ENCODE peak calls at places on chromosome 15, in nine cellular contexts. One of them, this sample, is unnamed.
A peak's percentile ranks its signal among the peaks of the same experiment; 100 is the strongest.

GRCh38 chr15:35047996-35048395 is 37.1 kb downstream of the NANOGP8 start:
- ATAC-seq in activated CD8-positive, alpha-beta T cell treated with anti-CD3 and anti-CD28 coated beads for 36 hours: no peak
- ATAC-seq in Right ventricle myocardium inferior: no peak
- ATAC-seq in left lung: no peak
- ATAC-seq in SK-N-SH treated with all-trans-retinoic acid at 6 μM for 48 hours: no peak
- ATAC-seq in PC-3: no peak
- ATAC-seq in GM12878: no peak
- ATAC-seq in foreskin keratinocyte: no peak
- ATAC-seq in left cardiac atrium: no peak
- ATAC-seq in this sample: no peak

GRCh38 chr15:41692049-41692448 is 31.8 kb downstream of the MGA start:
- ATAC-seq in left cardiac atrium: no peak
- ATAC-seq in foreskin keratinocyte: no peak
- ATAC-seq in GM12878: no peak
- ATAC-seq in Right ventricle myocardium inferior: peak; percentile 82
- ATAC-seq in left lung: no peak
- ATAC-seq in SK-N-SH treated with all-trans-retinoic acid at 6 μM for 48 hours: no peak
- ATAC-seq in PC-3: no peak
- ATAC-seq in activated CD8-positive, alpha-beta T cell treated with anti-CD3 and anti-CD28 coated beads for 36 hours: no peak
- ATAC-seq in this sample: no peak

GRCh38 chr15:33540174-33540573 is 229.4 kb downstream of the RYR3 start:
- ATAC-seq in foreskin keratinocyte: no peak
- ATAC-seq in left lung: no peak
- ATAC-seq in Right ventricle myocardium inferior: peak; percentile 57
- ATAC-seq in left cardiac atrium: peak; percentile 45
- ATAC-seq in PC-3: no peak
- ATAC-seq in activated CD8-positive, alpha-beta T cell treated with anti-CD3 and anti-CD28 coated beads for 36 hours: no peak
- ATAC-seq in SK-N-SH treated with all-trans-retinoic acid at 6 μM for 48 hours: no peak
- ATAC-seq in GM12878: no peak
- ATAC-seq in this sample: no peak

GRCh38 chr15:60962087-60962486 is 267.0 kb downstream of the RORA start:
- ATAC-seq in left cardiac atrium: no peak
- ATAC-seq in left lung: no peak
- ATAC-seq in GM12878: no peak
- ATAC-seq in Right ventricle myocardium inferior: no peak
- ATAC-seq in foreskin keratinocyte: no peak
- ATAC-seq in activated CD8-positive, alpha-beta T cell treated with anti-CD3 and anti-CD28 coated beads for 36 hours: no peak
- ATAC-seq in PC-3: no peak
- ATAC-seq in SK-N-SH treated with all-trans-retinoic acid at 6 μM for 48 hours: no peak
- ATAC-seq in this sample: no peak

GRCh38 chr15:98799461-98799971 is 151.2 kb downstream of the IGF1R start:
- ATAC-seq in Right ventricle myocardium inferior: no peak
- ATAC-seq in left lung: peak; percentile 33
- ATAC-seq in PC-3: no peak
- ATAC-seq in foreskin keratinocyte: peak; percentile 30
- ATAC-seq in left cardiac atrium: peak; percentile 39
- ATAC-seq in SK-N-SH treated with all-trans-retinoic acid at 6 μM for 48 hours: peak; percentile 24
- ATAC-seq in GM12878: no peak
- ATAC-seq in activated CD8-positive, alpha-beta T cell treated with anti-CD3 and anti-CD28 coated beads for 36 hours: no peak
- ATAC-seq in this sample: no peak

GRCh38 chr15:78077860-78078187 is 313 bp upstream of the TBC1D2B start:
- ATAC-seq in left lung: peak; percentile 8
- ATAC-seq in left cardiac atrium: peak; percentile 2
- ATAC-seq in PC-3: peak; percentile 50
- ATAC-seq in SK-N-SH treated with all-trans-retinoic acid at 6 μM for 48 hours: no peak
- ATAC-seq in activated CD8-positive, alpha-beta T cell treated with anti-CD3 and anti-CD28 coated beads for 36 hours: peak; percentile 17
- ATAC-seq in foreskin keratinocyte: no peak
- ATAC-seq in GM12878: peak; percentile 4
- ATAC-seq in Right ventricle myocardium inferior: no peak
- ATAC-seq in this sample: peak; percentile 10

GRCh38 chr15:38702178-38702912 is 137.7 kb upstream of the RASGRP1 start:
- ATAC-seq in left lung: no peak
- ATAC-seq in left cardiac atrium: no peak
- ATAC-seq in SK-N-SH treated with all-trans-retinoic acid at 6 μM for 48 hours: peak; percentile 76
- ATAC-seq in foreskin keratinocyte: peak; percentile 58
- ATAC-seq in Right ventricle myocardium inferior: no peak
- ATAC-seq in activated CD8-positive, alpha-beta T cell treated with anti-CD3 and anti-CD28 coated beads for 36 hours: no peak
- ATAC-seq in GM12878: no peak
- ATAC-seq in PC-3: no peak
- ATAC-seq in this sample: no peak

GRCh38 chr15:44676676-44677075 is 13.2 kb upstream of the SPG11 start:
- ATAC-seq in activated CD8-positive, alpha-beta T cell treated with anti-CD3 and anti-CD28 coated beads for 36 hours: peak; percentile 69
- ATAC-seq in Right ventricle myocardium inferior: no peak
- ATAC-seq in left lung: peak; percentile 50
- ATAC-seq in foreskin keratinocyte: no peak
- ATAC-seq in SK-N-SH treated with all-trans-retinoic acid at 6 μM for 48 hours: no peak
- ATAC-seq in GM12878: no peak
- ATAC-seq in left cardiac atrium: no peak
- ATAC-seq in PC-3: no peak
- ATAC-seq in this sample: no peak

GRCh38 chr15:94004697-94005096 is 226.7 kb upstream of the MCTP2 start:
- ATAC-seq in left cardiac atrium: peak; percentile 38
- ATAC-seq in SK-N-SH treated with all-trans-retinoic acid at 6 μM for 48 hours: no peak
- ATAC-seq in left lung: peak; percentile 21
- ATAC-seq in Right ventricle myocardium inferior: peak; percentile 91
- ATAC-seq in PC-3: no peak
- ATAC-seq in GM12878: no peak
- ATAC-seq in activated CD8-positive, alpha-beta T cell treated with anti-CD3 and anti-CD28 coated beads for 36 hours: no peak
- ATAC-seq in foreskin keratinocyte: peak; percentile 89
- ATAC-seq in this sample: peak; percentile 96

GRCh38 chr15:48671381-48672022 is 26.0 kb upstream of the FBN1 start:
- ATAC-seq in activated CD8-positive, alpha-beta T cell treated with anti-CD3 and anti-CD28 coated beads for 36 hours: no peak
- ATAC-seq in left lung: peak; percentile 52
- ATAC-seq in left cardiac atrium: peak; percentile 91
- ATAC-seq in Right ventricle myocardium inferior: peak; percentile 94
- ATAC-seq in SK-N-SH treated with all-trans-retinoic acid at 6 μM for 48 hours: no peak
- ATAC-seq in foreskin keratinocyte: peak; percentile 99
- ATAC-seq in PC-3: peak; percentile 73
- ATAC-seq in GM12878: no peak
- ATAC-seq in this sample: peak; percentile 90

GRCh38 chr15:26160343-26160742 is 297.2 kb upstream of the ATP10A start:
- ATAC-seq in left cardiac atrium: no peak
- ATAC-seq in Right ventricle myocardium inferior: no peak
- ATAC-seq in foreskin keratinocyte: no peak
- ATAC-seq in SK-N-SH treated with all-trans-retinoic acid at 6 μM for 48 hours: no peak
- ATAC-seq in PC-3: no peak
- ATAC-seq in activated CD8-positive, alpha-beta T cell treated with anti-CD3 and anti-CD28 coated beads for 36 hours: no peak
- ATAC-seq in GM12878: no peak
- ATAC-seq in left lung: no peak
- ATAC-seq in this sample: no peak

GRCh38 chr15:60004019-60004845 is at the start of gene FOXB1:
- ATAC-seq in foreskin keratinocyte: no peak
- ATAC-seq in left cardiac atrium: no peak
- ATAC-seq in PC-3: no peak
- ATAC-seq in activated CD8-positive, alpha-beta T cell treated with anti-CD3 and anti-CD28 coated beads for 36 hours: peak; percentile 23
- ATAC-seq in SK-N-SH treated with all-trans-retinoic acid at 6 μM for 48 hours: peak; percentile 22
- ATAC-seq in left lung: peak; percentile 21
- ATAC-seq in Right ventricle myocardium inferior: no peak
- ATAC-seq in GM12878: no peak
- ATAC-seq in this sample: no peak

GRCh38 chr15:60323322-60323721 is 74.5 kb downstream of the ANXA2 start:
- ATAC-seq in SK-N-SH treated with all-trans-retinoic acid at 6 μM for 48 hours: no peak
- ATAC-seq in Right ventricle myocardium inferior: no peak
- ATAC-seq in left cardiac atrium: no peak
- ATAC-seq in left lung: no peak
- ATAC-seq in activated CD8-positive, alpha-beta T cell treated with anti-CD3 and anti-CD28 coated beads for 36 hours: no peak
- ATAC-seq in GM12878: no peak
- ATAC-seq in foreskin keratinocyte: no peak
- ATAC-seq in PC-3: no peak
- ATAC-seq in this sample: no peak

This sample was measured in gastroesophageal sphincter.